ENCODE peak calls at places on chromosome 15, in four cellular contexts. One of them, this sample, is unnamed.

GRCh38 chr15:29825205-29825604 is 2.9 kb upstream of the TJP1 start:
- DNase-seq in AML-193: no peak
- DNase-seq in activated CD4-positive, alpha-beta T cell treated with anti-CD3 and anti-CD28 coated beads, Interleukin-2, amount 50 U/mL, for 24 hours: no peak
- DNase-seq in skeletal muscle cell: no peak
- DNase-seq in this sample: no peak

GRCh38 chr15:67690936-67691335 is 134.4 kb upstream of the SKOR1 start:
- DNase-seq in skeletal muscle cell: peak
- DNase-seq in AML-193: no peak
- DNase-seq in activated CD4-positive, alpha-beta T cell treated with anti-CD3 and anti-CD28 coated beads, Interleukin-2, amount 50 U/mL, for 24 hours: no peak
- DNase-seq in this sample: no peak

GRCh38 chr15:76321171-76321570 is 9.9 kb upstream of the ETFA start:
- DNase-seq in activated CD4-positive, alpha-beta T cell treated with anti-CD3 and anti-CD28 coated beads, Interleukin-2, amount 50 U/mL, for 24 hours: no peak
- DNase-seq in skeletal muscle cell: no peak
- DNase-seq in AML-193: no peak
- DNase-seq in this sample: no peak

GRCh38 chr15:59940928-59941327 is 63.2 kb upstream of the FOXB1 start:
- DNase-seq in activated CD4-positive, alpha-beta T cell treated with anti-CD3 and anti-CD28 coated beads, Interleukin-2, amount 50 U/mL, for 24 hours: no peak
- DNase-seq in AML-193: no peak
- DNase-seq in skeletal muscle cell: no peak
- DNase-seq in this sample: no peak

GRCh38 chr15:67957435-67958139 is 96.5 kb upstream of the PIAS1 start:
- DNase-seq in AML-193: no peak
- DNase-seq in activated CD4-positive, alpha-beta T cell treated with anti-CD3 and anti-CD28 coated beads, Interleukin-2, amount 50 U/mL, for 24 hours: no peak
- DNase-seq in skeletal muscle cell: no peak
- DNase-seq in this sample: no peak

GRCh38 chr15:67574981-67575632 is 32.6 kb downstream of the MAP2K5 start:
- DNase-seq in AML-193: no peak
- DNase-seq in activated CD4-positive, alpha-beta T cell treated with anti-CD3 and anti-CD28 coated beads, Interleukin-2, amount 50 U/mL, for 24 hours: no peak
- DNase-seq in skeletal muscle cell: no peak
- DNase-seq in this sample: no peak

GRCh38 chr15:60021589-60022378 is 17.7 kb downstream of the FOXB1 start:
- DNase-seq in skeletal muscle cell: no peak
- DNase-seq in AML-193: no peak
- DNase-seq in activated CD4-positive, alpha-beta T cell treated with anti-CD3 and anti-CD28 coated beads, Interleukin-2, amount 50 U/mL, for 24 hours: no peak
- DNase-seq in this sample: no peak

GRCh38 chr15:31304736-31305365 is 21.8 kb upstream of the KLF13 start:
- DNase-seq in AML-193: no peak
- DNase-seq in activated CD4-positive, alpha-beta T cell treated with anti-CD3 and anti-CD28 coated beads, Interleukin-2, amount 50 U/mL, for 24 hours: no peak
- DNase-seq in skeletal muscle cell: no peak
- DNase-seq in this sample: no peak

GRCh38 chr15:70132148-70132547 is 34.4 kb upstream of the TLE3 start:
- DNase-seq in skeletal muscle cell: no peak
- DNase-seq in activated CD4-positive, alpha-beta T cell treated with anti-CD3 and anti-CD28 coated beads, Interleukin-2, amount 50 U/mL, for 24 hours: no peak
- DNase-seq in AML-193: no peak
- DNase-seq in this sample: no peak

GRCh38 chr15:82098674-82099073 is 52.9 kb upstream of the MEX3B start:
- DNase-seq in AML-193: no peak
- DNase-seq in skeletal muscle cell: no peak
- DNase-seq in activated CD4-positive, alpha-beta T cell treated with anti-CD3 and anti-CD28 coated beads, Interleukin-2, amount 50 U/mL, for 24 hours: no peak
- DNase-seq in this sample: no peak

GRCh38 chr15:70063992-70064379 is 33.7 kb downstream of the TLE3 start:
- DNase-seq in skeletal muscle cell: no peak
- DNase-seq in AML-193: no peak
- DNase-seq in activated CD4-positive, alpha-beta T cell treated with anti-CD3 and anti-CD28 coated beads, Interleukin-2, amount 50 U/mL, for 24 hours: no peak
- DNase-seq in this sample: no peak

GRCh38 chr15:80183886-80184285 is 31.1 kb downstream of the FAH start:
- DNase-seq in skeletal muscle cell: no peak
- DNase-seq in activated CD4-positive, alpha-beta T cell treated with anti-CD3 and anti-CD28 coated beads, Interleukin-2, amount 50 U/mL, for 24 hours: no peak
- DNase-seq in AML-193: no peak
- DNase-seq in this sample: no peak

GRCh38 chr15:70091649-70092461 is 5.9 kb downstream of the TLE3 start:
- DNase-seq in AML-193: no peak
- DNase-seq in skeletal muscle cell: no peak
- DNase-seq in activated CD4-positive, alpha-beta T cell treated with anti-CD3 and anti-CD28 coated beads, Interleukin-2, amount 50 U/mL, for 24 hours: no peak
- DNase-seq in this sample: no peak

GRCh38 chr15:67303490-67304363 is 49.1 kb downstream of the IQCH start:
- DNase-seq in skeletal muscle cell: no peak
- DNase-seq in activated CD4-positive, alpha-beta T cell treated with anti-CD3 and anti-CD28 coated beads, Interleukin-2, amount 50 U/mL, for 24 hours: peak
- DNase-seq in AML-193: peak
- DNase-seq in this sample: no peak

GRCh38 chr15:60760646-60761504 is 281.9 kb upstream of the ICE2 start:
- DNase-seq in AML-193: no peak
- DNase-seq in skeletal muscle cell: peak
- DNase-seq in activated CD4-positive, alpha-beta T cell treated with anti-CD3 and anti-CD28 coated beads, Interleukin-2, amount 50 U/mL, for 24 hours: no peak
- DNase-seq in this sample: no peak